ENCODE peak calls at places on chromosomes 13 and 19, in seven cellular contexts. I is stimulated activated CD8-positive, alpha-beta memory T cell treated with anti-CD3 and anti-CD28 coated beads, Interleukin-4, amount 100 ng/mL, for 1 hour; D is LNCaP clone FGC; E is choroid plexus epithelial cell; N is Daoy; Q is nucleus accumbens; V is activated T-cell treated with anti-CD3 and anti-CD28 coated beads, Interleukin-2, amount 50 U/mL, for 1 hour. W is an unnamed sample.

GRCh38 chr13:95039415-95039814 is 261.8 kb downstream of the ABCC4 start:
- DNase-seq in I (no peak), D (no peak), E (peak), N (no peak), Q (no peak), V (no peak), W (no peak)

GRCh38 chr13:33140161-33140560 is 123.9 kb downstream of the KL start:
- DNase-seq in I (no peak), D (no peak), E (no peak), N (no peak), Q (no peak), V (no peak), W (no peak)

GRCh38 chr13:114078501-114079451 is 53.6 kb downstream of the RASA3 start:
- DNase-seq in I (no peak), D (peak), E (peak), N (peak), Q (no peak), V (peak), W (no peak)

GRCh38 chr13:23824355-23824754 is 64.8 kb downstream of the MIPEP start:
- DNase-seq in I (no peak), D (no peak), E (no peak), N (no peak), Q (no peak), V (no peak), W (no peak)

GRCh38 chr19:6412111-6412999 is 12.3 kb downstream of the KHSRP start:
- DNase-seq in I (peak), D (no peak), E (peak), N (peak), Q (no peak), V (peak), W (peak)

GRCh38 chr13:97121894-97122293 is 100.2 kb upstream of the MBNL2 start:
- DNase-seq in I (no peak), D (no peak), E (no peak), N (no peak), Q (no peak), V (no peak), W (no peak)

GRCh38 chr13:31321457-31321856 is 121.7 kb downstream of the B3GLCT start:
- DNase-seq in I (no peak), D (no peak), E (no peak), N (no peak), Q (no peak), V (no peak), W (no peak)

GRCh38 chr19:43623889-43624670 is 4.7 kb upstream of the ZNF428 start:
- DNase-seq in I (no peak), D (no peak), E (no peak), N (no peak), Q (no peak), V (no peak), W (no peak)

GRCh38 chr13:34076319-34076718 is 258.4 kb downstream of the RFC3 start:
- DNase-seq in I (no peak), D (no peak), E (no peak), N (no peak), Q (no peak), V (no peak), W (no peak)

GRCh38 chr19:55384576-55385235 is 614 bp upstream of the TMEM238 start:
- DNase-seq in I (no peak), D (no peak), E (no peak), N (no peak), Q (peak), V (no peak), W (peak)

GRCh38 chr13:108266316-108266936 is 3.1 kb upstream of the TNFSF13B start:
- DNase-seq in I (no peak), D (no peak), E (no peak), N (no peak), Q (no peak), V (no peak), W (no peak)

GRCh38 chr19:46728693-46729339 is 11.9 kb upstream of the PRKD2 start:
- DNase-seq in I (peak), D (no peak), E (peak), N (peak), Q (peak), V (peak), W (no peak)

GRCh38 chr13:38636756-38637155 is 50.1 kb upstream of the FREM2 start:
- DNase-seq in I (no peak), D (peak), E (no peak), N (no peak), Q (no peak), V (no peak), W (no peak)

GRCh38 chr13:33441015-33441414 is 155.5 kb upstream of the STARD13 start:
- DNase-seq in I (no peak), D (no peak), E (peak), N (peak), Q (no peak), V (no peak), W (no peak)

GRCh38 chr19:47021536-47022139 is 2.0 kb downstream of the NPAS1 start:
- DNase-seq in I (no peak), D (no peak), E (no peak), N (peak), Q (no peak), V (no peak), W (no peak)

GRCh38 chr13:96637039-96637438 is 357.2 kb downstream of the OXGR1 start:
- DNase-seq in I (no peak), D (no peak), E (no peak), N (no peak), Q (no peak), V (no peak), W (no peak)

GRCh38 chr13:23871616-23872220 is 17.5 kb downstream of the MIPEP start:
- DNase-seq in I (no peak), D (no peak), E (peak), N (no peak), Q (no peak), V (no peak), W (peak)

GRCh38 chr13:110643324-110643723 is 28.0 kb downstream of the NAXD start:
- DNase-seq in I (no peak), D (no peak), E (no peak), N (no peak), Q (no peak), V (no peak), W (no peak)

GRCh38 chr13:44514278-44514677 is 61.9 kb downstream of the TSC22D1 start:
- DNase-seq in I (no peak), D (no peak), E (no peak), N (no peak), Q (no peak), V (no peak), W (no peak)

GRCh38 chr13:41842029-41842428 is 118.9 kb downstream of the VWA8 start:
- DNase-seq in I (no peak), D (no peak), E (peak), N (no peak), Q (no peak), V (no peak), W (no peak)

GRCh38 chr13:41919741-41920487 is 41.0 kb downstream of the VWA8 start:
- DNase-seq in I (no peak), D (no peak), E (no peak), N (no peak), Q (no peak), V (no peak), W (no peak)

W was measured in NCI-H2029.